ENCODE peak calls at places on chromosome 9, in ten cellular contexts. K is gastrocnemius medialis, E is lung, C is OCI-LY7, I is body of pancreas, V is IMR-90, X is HepG2, W is fibroblast of pulmonary artery, P is SK-N-SH, L is ovary. R is an unnamed sample.

GRCh38 chr9:99845063-99845462 is 23.4 kb downstream of the NR4A3 start:
- DNase-seq in K (no peak), E (no peak), C (no peak), I (no peak), V (no peak), X (no peak), W (no peak), P (no peak), L (no peak), R (no peak)

GRCh38 chr9:115057559-115057958 is 60.4 kb downstream of the TNC start:
- DNase-seq in K (no peak), E (no peak), C (no peak), I (no peak), V (peak), X (no peak), W (peak), P (no peak), L (no peak), R (no peak)

GRCh38 chr9:121281614-121282291 is 13.8 kb downstream of the GSN start:
- DNase-seq in K (peak), E (peak), C (no peak), I (peak), V (peak), X (peak), W (peak), P (no peak), L (peak), R (peak)

GRCh38 chr9:129703667-129704355 is 38.4 kb downstream of the PRRX2 start:
- DNase-seq in K (no peak), E (no peak), C (no peak), I (peak), V (no peak), X (no peak), W (peak), P (no peak), L (peak), R (peak)

GRCh38 chr9:122158202-122158601 is 1.4 kb downstream of the NDUFA8 start:
- DNase-seq in K (peak), E (no peak), C (peak), I (peak), V (peak), X (peak), W (peak), P (peak), L (no peak), R (peak)

GRCh38 chr9:116499986-116500871 is 186.9 kb upstream of the TRIM32 start:
- DNase-seq in K (no peak), E (no peak), C (no peak), I (no peak), V (peak), X (no peak), W (peak), P (no peak), L (no peak), R (peak)

GRCh38 chr9:136198605-136199083 is 6.3 kb downstream of the LHX3 start:
- DNase-seq in K (no peak), E (no peak), C (no peak), I (no peak), V (no peak), X (no peak), W (peak), P (peak), L (no peak), R (no peak)

GRCh38 chr9:122389799-122390481 is 19.1 kb downstream of the PTGS1 start:
- DNase-seq in K (no peak), E (no peak), C (peak), I (no peak), V (no peak), X (no peak), W (no peak), P (no peak), L (no peak), R (no peak)

GRCh38 chr9:13118294-13118693 is 161.2 kb downstream of the MPDZ start:
- DNase-seq in K (no peak), E (no peak), C (no peak), I (no peak), V (no peak), X (no peak), W (no peak), P (no peak), L (no peak), R (no peak)

GRCh38 chr9:137630684-137631083 is 11.9 kb downstream of the EHMT1 start:
- DNase-seq in K (no peak), E (no peak), C (peak), I (no peak), V (no peak), X (no peak), W (no peak), P (no peak), L (no peak), R (peak)

GRCh38 chr9:99075246-99075912 is 29.5 kb upstream of the TGFBR1 start:
- DNase-seq in K (no peak), E (no peak), C (no peak), I (no peak), V (peak), X (no peak), W (peak), P (no peak), L (no peak), R (peak)

GRCh38 chr9:14445946-14446345 is 132.0 kb upstream of the NFIB start:
- DNase-seq in K (no peak), E (no peak), C (no peak), I (no peak), V (no peak), X (no peak), W (no peak), P (no peak), L (no peak), R (no peak)

GRCh38 chr9:126690431-126691051 is 76.8 kb downstream of the LMX1B start:
- DNase-seq in K (no peak), E (peak), C (peak), I (peak), V (no peak), X (no peak), W (peak), P (peak), L (peak), R (no peak)

GRCh38 chr9:38083858-38084555 is 15.0 kb upstream of the SHB start:
- DNase-seq in K (no peak), E (no peak), C (no peak), I (no peak), V (no peak), X (no peak), W (no peak), P (no peak), L (no peak), R (peak)

GRCh38 chr9:109799141-109799540 is 19.1 kb downstream of the PALM2AKAP2 start:
- DNase-seq in K (no peak), E (no peak), C (no peak), I (no peak), V (no peak), X (no peak), W (no peak), P (no peak), L (no peak), R (no peak)

GRCh38 chr9:122318284-122318683 is 52.5 kb upstream of the PTGS1 start:
- DNase-seq in K (no peak), E (no peak), C (no peak), I (no peak), V (no peak), X (no peak), W (no peak), P (no peak), L (no peak), R (peak)

GRCh38 chr9:106916491-106917235 is 53.7 kb downstream of the ZNF462 start:
- DNase-seq in K (no peak), E (peak), C (no peak), I (peak), V (peak), X (peak), W (peak), P (no peak), L (peak), R (peak)

GRCh38 chr9:107350443-107350842 is 67.4 kb downstream of the RAD23B start:
- DNase-seq in K (no peak), E (no peak), C (no peak), I (no peak), V (no peak), X (no peak), W (no peak), P (no peak), L (no peak), R (no peak)

GRCh38 chr9:108636023-108636422 is 219.8 kb downstream of the ACTL7B start:
- DNase-seq in K (no peak), E (no peak), C (no peak), I (no peak), V (no peak), X (no peak), W (no peak), P (no peak), L (no peak), R (no peak)

GRCh38 chr9:92658176-92658575 is 11.8 kb downstream of the IPPK start:
- DNase-seq in K (no peak), E (no peak), C (no peak), I (no peak), V (no peak), X (no peak), W (no peak), P (no peak), L (peak), R (no peak)

GRCh38 chr9:92592946-92593860 is 57.4 kb upstream of the ECM2 start:
- DNase-seq in K (no peak), E (no peak), C (no peak), I (no peak), V (peak), X (no peak), W (no peak), P (no peak), L (no peak), R (peak)

GRCh38 chr9:81604306-81605153 is 84.8 kb downstream of the TLE1 start:
- DNase-seq in K (no peak), E (no peak), C (no peak), I (no peak), V (peak), X (no peak), W (no peak), P (no peak), L (no peak), R (no peak)

GRCh38 chr9:98271479-98271878 is 16.0 kb upstream of the TBC1D2 start:
- DNase-seq in K (no peak), E (no peak), C (no peak), I (peak), V (no peak), X (no peak), W (no peak), P (no peak), L (no peak), R (no peak)

GRCh38 chr9:137760426-137760825 is 117.2 kb upstream of the CACNA1B start:
- DNase-seq in K (peak), E (no peak), C (no peak), I (no peak), V (peak), X (no peak), W (no peak), P (no peak), L (peak), R (peak)

GRCh38 chr9:93082841-93083411 is 13.1 kb upstream of the CARD19 start:
- DNase-seq in K (peak), E (no peak), C (no peak), I (no peak), V (no peak), X (no peak), W (no peak), P (peak), L (no peak), R (no peak)

GRCh38 chr9:86098793-86099694 is at the start of gene GOLM1:
- DNase-seq in K (no peak), E (peak), C (no peak), I (peak), V (peak), X (no peak), W (peak), P (peak), L (peak), R (peak)

GRCh38 chr9:93028448-93029006 is 30.0 kb upstream of the SUSD3 start:
- DNase-seq in K (no peak), E (peak), C (peak), I (peak), V (no peak), X (no peak), W (peak), P (no peak), L (no peak), R (no peak)

GRCh38 chr9:137095664-137096517 is 9.1 kb downstream of the MAN1B1 start:
- DNase-seq in K (no peak), E (no peak), C (peak), I (no peak), V (no peak), X (no peak), W (no peak), P (peak), L (no peak), R (no peak)

GRCh38 chr9:72422214-72422613 is 57.2 kb upstream of the ZFAND5 start:
- DNase-seq in K (no peak), E (no peak), C (no peak), I (no peak), V (no peak), X (no peak), W (no peak), P (no peak), L (no peak), R (no peak)

GRCh38 chr9:93043122-93043521 is 15.4 kb upstream of the SUSD3 start:
- DNase-seq in K (no peak), E (no peak), C (peak), I (no peak), V (no peak), X (no peak), W (no peak), P (no peak), L (no peak), R (no peak)

GRCh38 chr9:20636883-20637440 is 14.7 kb upstream of the MLLT3 start:
- DNase-seq in K (no peak), E (no peak), C (no peak), I (no peak), V (peak), X (no peak), W (peak), P (no peak), L (no peak), R (no peak)

GRCh38 chr9:37001461-37001860 is 32.6 kb downstream of the PAX5 start:
- DNase-seq in K (no peak), E (no peak), C (no peak), I (no peak), V (no peak), X (no peak), W (no peak), P (no peak), L (no peak), R (peak)

GRCh38 chr9:99682870-99683269 is 138.8 kb upstream of the NR4A3 start:
- DNase-seq in K (no peak), E (no peak), C (no peak), I (peak), V (no peak), X (no peak), W (no peak), P (no peak), L (no peak), R (no peak)

GRCh38 chr9:109894921-109895758 is 115.1 kb downstream of the PALM2AKAP2 start:
- DNase-seq in K (no peak), E (no peak), C (no peak), I (no peak), V (peak), X (no peak), W (no peak), P (no peak), L (no peak), R (peak)

GRCh38 chr9:91951944-91952520 is 2.0 kb upstream of the ROR2 start:
- DNase-seq in K (no peak), E (no peak), C (no peak), I (no peak), V (peak), X (no peak), W (peak), P (no peak), L (no peak), R (peak)

GRCh38 chr9:98529841-98530240 is 178.9 kb downstream of the GABBR2 start:
- DNase-seq in K (no peak), E (no peak), C (no peak), I (no peak), V (no peak), X (no peak), W (no peak), P (no peak), L (no peak), R (no peak)

GRCh38 chr9:34610434-34611206 is 1.3 kb downstream of the RPP25L start:
- DNase-seq in K (peak), E (no peak), C (no peak), I (no peak), V (no peak), X (no peak), W (no peak), P (no peak), L (peak), R (no peak)

GRCh38 chr9:34611811-34612787 is at the start of gene RPP25L:
- DNase-seq in K (peak), E (peak), C (peak), I (peak), V (peak), X (peak), W (peak), P (peak), L (peak), R (peak)

GRCh38 chr9:34612788-34613390 is 992 bp upstream of the RPP25L start:
- DNase-seq in K (peak), E (peak), C (peak), I (peak), V (peak), X (peak), W (peak), P (peak), L (peak), R (peak)

GRCh38 chr9:34615132-34615531 is 3.2 kb upstream of the RPP25L start:
- DNase-seq in K (no peak), E (no peak), C (no peak), I (no peak), V (no peak), X (no peak), W (no peak), P (peak), L (no peak), R (no peak)

GRCh38 chr9:34611251-34611810 is 566 bp downstream of the RPP25L start:
- DNase-seq in K (peak), E (no peak), C (peak), I (no peak), V (no peak), X (no peak), W (no peak), P (no peak), L (peak), R (no peak)
- TF ChIP-seq CTCF in K (no peak), E (no peak), C (peak), I (no peak), V (no peak), X (no peak), W (no peak), P (no peak), L (no peak), R (no peak)

DNA sequence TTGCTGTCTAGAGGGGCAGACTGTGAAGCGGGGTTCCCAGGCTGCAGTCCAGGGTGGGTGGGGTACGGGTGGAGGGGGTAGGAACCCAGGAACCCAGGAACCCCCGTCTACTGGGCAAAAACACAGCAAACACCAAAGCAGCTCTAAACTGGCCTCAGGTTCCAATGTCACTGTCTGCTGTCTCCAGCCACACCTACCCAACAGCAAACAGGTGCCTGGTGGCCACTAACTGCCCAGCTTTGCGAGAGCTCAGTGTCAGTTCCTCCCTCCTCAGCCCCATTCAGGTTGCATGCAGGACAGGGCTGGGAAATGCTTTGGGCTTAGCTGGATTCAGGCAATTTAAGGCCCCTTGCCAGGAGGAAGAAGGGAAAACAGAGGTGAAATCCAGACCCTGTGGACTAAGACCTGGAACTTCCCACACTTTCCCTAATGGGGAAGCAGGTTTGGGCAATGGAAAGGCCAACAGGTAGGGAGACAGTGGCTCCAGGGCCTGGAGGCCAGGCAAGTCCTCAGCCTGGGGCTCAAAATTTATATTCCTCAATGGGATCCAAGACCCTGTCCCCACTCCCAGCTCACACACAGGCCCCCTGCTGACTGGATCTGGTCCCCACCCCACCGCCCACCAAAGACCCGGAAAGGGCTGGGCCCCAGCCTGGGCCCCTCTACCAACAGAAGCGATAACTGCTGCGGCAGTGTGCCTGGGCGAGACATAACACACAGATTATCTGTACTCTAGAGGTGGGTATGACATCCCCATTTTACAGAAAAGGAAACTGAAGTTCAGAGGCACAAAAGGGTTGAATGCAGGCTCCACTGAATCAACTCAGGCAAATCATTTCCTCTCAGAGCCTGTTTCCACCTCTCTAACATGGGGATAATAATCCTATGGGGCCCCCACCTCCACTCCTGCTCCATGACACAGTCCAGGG is 3.6 kb downstream of the EEIG1 start:
- DNase-seq in K (no peak), E (no peak), C (no peak), I (no peak), V (no peak), X (no peak), W (no peak), P (no peak), L (no peak), R (no peak)
- H3K4me3 ChIP-seq in K (no peak), E (no peak), C (peak), I (peak), V (no peak), X (peak), W (peak), P (peak), L (peak), R (peak)

GRCh38 chr9:89536618-89537017 is 38.7 kb upstream of the SEMA4D start:
- DNase-seq in K (no peak), E (no peak), C (no peak), I (no peak), V (no peak), X (no peak), W (no peak), P (peak), L (no peak), R (no peak)
- TF ChIP-seq CTCF in K (no peak), E (no peak), C (no peak), I (no peak), V (no peak), X (no peak), W (no peak), P (no peak), L (no peak), R (no peak)

GRCh38 chr9:133607381-133607780 is 1.8 kb downstream of the FAM163B start:
- DNase-seq in K (no peak), E (no peak), C (no peak), I (no peak), V (no peak), X (no peak), W (no peak), P (no peak), L (no peak), R (no peak)

GRCh38 chr9:133608881-133609280 is 308 bp downstream of the FAM163B start:
- DNase-seq in K (no peak), E (no peak), C (no peak), I (no peak), V (no peak), X (no peak), W (no peak), P (no peak), L (no peak), R (no peak)

GRCh38 chr9:133607976-133608375 is 1.2 kb downstream of the FAM163B start:
- DNase-seq in K (no peak), E (no peak), C (no peak), I (no peak), V (no peak), X (no peak), W (no peak), P (no peak), L (no peak), R (no peak)

GRCh38 chr9:133609311-133610098 is at the start of gene FAM163B:
- DNase-seq in K (no peak), E (no peak), C (no peak), I (peak), V (peak), X (no peak), W (peak), P (peak), L (peak), R (peak)

DNA sequence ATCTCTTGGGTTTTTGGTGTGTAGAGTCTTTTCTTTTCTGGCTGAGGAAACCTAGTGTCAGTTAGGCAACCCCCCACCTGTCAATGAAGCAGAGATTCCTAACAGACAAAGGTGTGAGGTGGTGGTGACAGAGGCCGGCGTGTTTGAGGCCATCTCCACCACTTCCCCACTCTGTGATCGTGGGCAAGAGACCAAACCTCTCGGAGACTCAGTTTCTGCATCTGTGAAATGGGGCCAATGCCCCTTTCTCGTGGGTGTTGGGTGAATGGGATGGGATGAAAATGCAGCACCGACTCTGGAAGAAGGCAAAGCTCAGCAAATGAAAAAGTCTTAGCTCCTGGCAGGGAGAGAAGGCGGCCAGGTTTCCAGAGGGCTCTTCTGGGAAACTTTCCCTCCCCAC is 807 bp downstream of the FAM163B start:
- DNase-seq in K (no peak), E (no peak), C (no peak), I (no peak), V (no peak), X (no peak), W (no peak), P (no peak), L (no peak), R (no peak)
- H3K4me3 ChIP-seq in K (no peak), E (no peak), C (no peak), I (no peak), V (no peak), X (no peak), W (no peak), P (no peak), L (no peak), R (no peak)